ENCODE peak calls at places on chromosomes 11 and 22, in five cellular contexts. D, U, A, W and V are unnamed samples.
A peak's percentile ranks its signal among the peaks of the same experiment; 100 is the strongest.

GRCh38 chr11:2376751-2377451 is at the start of gene CD81:
- DNase-seq in D (peak; percentile 65), U (no peak), A (no peak), W (no peak), V (peak; percentile 25)

GRCh38 chr11:83092488-83093384 is 21.0 kb upstream of the RAB30 start:
- DNase-seq in W (no peak), U (peak; percentile 85), D (peak; percentile 81), A (no peak), V (peak; percentile 47)

GRCh38 chr11:16226245-16226644 is 130.1 kb downstream of the SOX6 start:
- DNase-seq in D (peak; percentile 61), A (no peak), U (peak; percentile 77), W (no peak), V (peak; percentile 40)

GRCh38 chr22:46752911-46753310 is 9.5 kb upstream of the TBC1D22A start:
- DNase-seq in A (no peak), D (no peak), W (no peak), U (no peak), V (no peak)

GRCh38 chr11:86624366-86624765 is 48.0 kb downstream of the ME3 start:
- DNase-seq in W (no peak), U (no peak), D (no peak), A (no peak), V (no peak)

GRCh38 chr11:64356498-64357411 is 2.2 kb upstream of the RPS6KA4 start:
- DNase-seq in A (no peak), U (no peak), W (no peak), D (no peak), V (no peak)

GRCh38 chr22:19382240-19382639 is 49.3 kb downstream of the HIRA start:
- DNase-seq in D (peak; percentile 9), A (no peak), U (no peak), W (no peak), V (no peak)

GRCh38 chr22:36026741-36027140 is 1.9 kb downstream of the RBFOX2 start:
- DNase-seq in W (no peak), D (no peak), A (no peak), U (no peak), V (peak; percentile 4)

GRCh38 chr11:120719348-120719747 is 207.8 kb downstream of the GRIK4 start:
- DNase-seq in A (no peak), W (no peak), D (peak; percentile 25), U (no peak), V (no peak)

GRCh38 chr11:76657824-76658170 is 12.8 kb downstream of the LRRC32 start:
- DNase-seq in U (no peak), A (no peak), D (no peak), W (no peak), V (no peak)